ENCODE peak calls at places on chromosomes 6 and 20, in eight cellular contexts. A is NCI-H446, V is posterior cingulate gyrus, N is GM12865, S is dermis microvascular lymphatic vessel endothelial cell, O is mesothelial cell of epicardium, U is progenitor cell of endocrine pancreas, T is T-cell. P is an unnamed sample.
A peak's percentile ranks its signal among the peaks of the same experiment; 100 is the strongest.

GRCh38 chr6:37059344-37060194 is 54.1 kb downstream of the FGD2 start:
- DNase-seq in V (peak; percentile 93), U (no peak), O (no peak), A (no peak), N (peak; percentile 19), S (no peak), T (no peak), P (peak; percentile 22)

GRCh38 chr6:40642190-40642589 is 55.0 kb upstream of the LRFN2 start:
- DNase-seq in U (no peak), S (no peak), A (no peak), O (no peak), N (no peak), T (no peak), V (no peak), P (no peak)

GRCh38 chr6:36724514-36725385 is 27.1 kb downstream of the RAB44 start:
- DNase-seq in S (peak; percentile 57), A (peak; percentile 34), U (peak; percentile 41), O (no peak), N (peak; percentile 70), V (no peak), T (peak; percentile 19), P (peak; percentile 82)

GRCh38 chr6:169853196-169854082 is 102.0 kb downstream of the ERMARD start:
- DNase-seq in U (no peak), O (no peak), S (no peak), N (no peak), V (no peak), A (no peak), T (no peak), P (no peak)

GRCh38 chr6:154749341-154749740 is 16.1 kb downstream of the SCAF8 start:
- DNase-seq in T (no peak), U (no peak), O (no peak), S (no peak), A (no peak), N (no peak), V (no peak), P (no peak)

GRCh38 chr6:56849876-56850275 is 105.0 kb upstream of the BEND6 start:
- DNase-seq in A (no peak), O (no peak), T (no peak), N (peak; percentile 77), U (no peak), V (peak; percentile 84), S (no peak), P (no peak)

GRCh38 chr6:16683524-16684194 is 77.6 kb downstream of the ATXN1 start:
- DNase-seq in N (no peak), U (no peak), O (no peak), A (peak; percentile 79), V (no peak), T (no peak), S (no peak), P (peak; percentile 74)

GRCh38 chr6:73514746-73515110 is 6.1 kb downstream of the EEF1A1 start:
- DNase-seq in O (no peak), A (no peak), U (no peak), T (no peak), N (peak; percentile 71), S (no peak), V (no peak), P (no peak)

GRCh38 chr20:24584538-24585356 is 115.3 kb downstream of the SYNDIG1 start:
- DNase-seq in A (no peak), O (no peak), U (no peak), N (no peak), V (no peak), T (no peak), S (no peak), P (no peak)

GRCh38 chr6:137323860-137324259 is 104.7 kb upstream of the IFNGR1 start:
- DNase-seq in U (no peak), N (peak; percentile 12), O (no peak), V (no peak), S (no peak), A (no peak), T (no peak), P (no peak)

GRCh38 chr20:62642666-62643520 is 590 bp downstream of the SLCO4A1 start:
- DNase-seq in N (peak; percentile 58), T (peak; percentile 60), A (no peak), V (peak; percentile 92), U (peak; percentile 45), S (no peak), O (no peak), P (peak; percentile 23)

GRCh38 chr20:32980131-32980941 is 23.9 kb downstream of the SUN5 start:
- DNase-seq in O (no peak), A (no peak), V (peak; percentile 88), U (no peak), N (no peak), T (no peak), S (no peak), P (no peak)

GRCh38 chr6:112029045-112029822 is 24.7 kb upstream of the CCN6 start:
- DNase-seq in V (peak; percentile 87), N (peak; percentile 85), U (peak; percentile 32), S (peak; percentile 52), T (peak; percentile 63), O (no peak), A (no peak), P (peak; percentile 82)

GRCh38 chr6:11367638-11368199 is 135.3 kb upstream of the NEDD9 start:
- DNase-seq in O (no peak), S (no peak), T (no peak), N (no peak), A (no peak), V (no peak), U (no peak), P (no peak)

GRCh38 chr20:51136326-51136725 is 113.4 kb upstream of the KCNG1 start:
- DNase-seq in A (no peak), O (no peak), T (no peak), U (no peak), N (no peak), S (no peak), V (no peak), P (peak; percentile 5)

GRCh38 chr6:7914991-7915789 is 4.6 kb upstream of the TXNDC5 start:
- DNase-seq in A (no peak), S (peak; percentile 84), U (no peak), T (no peak), N (peak; percentile 69), O (no peak), V (no peak), P (peak; percentile 88)

GRCh38 chr20:24382775-24383174 is 86.7 kb upstream of the SYNDIG1 start:
- DNase-seq in T (no peak), S (no peak), V (no peak), O (no peak), N (no peak), U (no peak), A (peak; percentile 56), P (no peak)

GRCh38 chr6:16205377-16206144 is 32.8 kb upstream of the GMPR start:
- DNase-seq in U (no peak), V (no peak), S (no peak), N (peak; percentile 94), T (no peak), A (no peak), O (no peak), P (no peak)

GRCh38 chr6:170605860-170606259 is 21.4 kb upstream of the PDCD2 start:
- DNase-seq in A (no peak), S (no peak), U (no peak), T (no peak), V (no peak), N (no peak), O (no peak), P (no peak)

GRCh38 chr6:10237284-10238043 is 177.4 kb downstream of the TFAP2A start:
- DNase-seq in V (no peak), S (no peak), T (no peak), N (no peak), A (no peak), O (no peak), U (no peak), P (no peak)

GRCh38 chr6:79307321-79308036 is 73.0 kb upstream of the HMGN3 start:
- DNase-seq in O (no peak), V (no peak), A (no peak), T (no peak), S (no peak), N (no peak), U (no peak), P (no peak)

GRCh38 chr6:148761532-148761951 is 14.7 kb downstream of the UST start:
- DNase-seq in V (no peak), N (no peak), O (no peak), S (no peak), A (no peak), T (no peak), U (no peak), P (no peak)

GRCh38 chr6:54026652-54027400 is 84.4 kb upstream of the MLIP start:
- DNase-seq in T (no peak), N (no peak), S (no peak), U (no peak), V (no peak), A (no peak), O (no peak), P (no peak)

GRCh38 chr6:96391776-96392175 is 129.8 kb upstream of the UFL1 start:
- DNase-seq in A (peak; percentile 51), O (no peak), U (no peak), T (no peak), S (no peak), V (peak; percentile 93), N (peak; percentile 34), P (no peak)

GRCh38 chr6:42279966-42280629 is 62.4 kb upstream of the MRPS10 start:
- DNase-seq in U (no peak), T (no peak), A (no peak), N (no peak), V (no peak), O (no peak), S (no peak), P (peak; percentile 62)

GRCh38 chr20:43513298-43514061 is 6.0 kb downstream of the L3MBTL1 start:
- DNase-seq in V (no peak), U (no peak), A (no peak), S (no peak), O (no peak), N (no peak), T (no peak), P (no peak)

GRCh38 chr6:170108456-170108855 is 182.4 kb downstream of the DLL1 start:
- DNase-seq in A (no peak), O (no peak), T (no peak), N (no peak), S (no peak), V (peak; percentile 33), U (no peak), P (no peak)

GRCh38 chr20:47703748-47704147 is 81.5 kb downstream of the SULF2 start:
- DNase-seq in N (no peak), T (no peak), S (no peak), O (no peak), V (peak; percentile 18), A (no peak), U (no peak), P (peak; percentile 21)

GRCh38 chr6:20386218-20386617 is 15.5 kb upstream of the E2F3 start:
- DNase-seq in U (no peak), T (no peak), S (no peak), O (no peak), V (no peak), N (no peak), A (no peak), P (no peak)

GRCh38 chr6:72140795-72141194 is 254.4 kb downstream of the RIMS1 start:
- DNase-seq in V (no peak), A (no peak), U (no peak), T (no peak), S (no peak), N (no peak), O (no peak), P (no peak)

GRCh38 chr6:22622390-22622789 is 53.0 kb downstream of the HDGFL1 start:
- DNase-seq in S (no peak), O (no peak), N (no peak), A (peak; percentile 2), T (no peak), V (no peak), U (no peak), P (no peak)

GRCh38 chr6:42352856-42353564 is 98.7 kb downstream of the TRERF1 start:
- DNase-seq in S (no peak), U (no peak), V (no peak), A (no peak), T (no peak), N (no peak), O (no peak), P (no peak)

GRCh38 chr6:159998543-159998942 is 29.7 kb downstream of the IGF2R start:
- DNase-seq in S (no peak), N (no peak), T (no peak), U (no peak), A (no peak), O (no peak), V (no peak), P (no peak)

GRCh38 chr6:117906905-117907599 is at the start of gene SLC35F1:
- DNase-seq in O (peak; percentile 40), N (peak; percentile 46), U (peak; percentile 69), A (peak; percentile 37), V (peak; percentile 88), T (peak; percentile 13), S (no peak), P (peak; percentile 34)

P was measured in lung microvascular endothelial cell.